ENCODE peak calls at places on chromosomes 5 and 9, in seven cellular contexts. One of them, this sample, is unnamed.

GRCh38 chr5:59709833-59710232 is 183.7 kb downstream of the PDE4D start:
- DNase-seq in fibroblast of lung: peak
- DNase-seq in CD4-positive, alpha-beta T cell: no peak
- DNase-seq in heart right ventricle: peak
- DNase-seq in small intestine: peak
- DNase-seq in CD8-positive, alpha-beta T cell: no peak
- DNase-seq in right cardiac atrium: no peak
- DNase-seq in this sample: no peak

GRCh38 chr9:116288658-116289057 is 135.1 kb downstream of the PAPPA start:
- DNase-seq in fibroblast of lung: peak
- DNase-seq in CD4-positive, alpha-beta T cell: no peak
- DNase-seq in heart right ventricle: no peak
- DNase-seq in small intestine: no peak
- DNase-seq in CD8-positive, alpha-beta T cell: no peak
- DNase-seq in right cardiac atrium: no peak
- DNase-seq in this sample: no peak

GRCh38 chr9:974993-975739 is 1.3 kb upstream of the DMRT3 start:
- DNase-seq in fibroblast of lung: no peak
- DNase-seq in CD4-positive, alpha-beta T cell: no peak
- DNase-seq in heart right ventricle: no peak
- DNase-seq in small intestine: no peak
- DNase-seq in CD8-positive, alpha-beta T cell: no peak
- DNase-seq in right cardiac atrium: no peak
- DNase-seq in this sample: no peak

GRCh38 chr9:135376511-135377173 is 102.9 kb upstream of the PPP1R26 start:
- DNase-seq in fibroblast of lung: no peak
- DNase-seq in CD4-positive, alpha-beta T cell: no peak
- DNase-seq in heart right ventricle: no peak
- DNase-seq in small intestine: no peak
- DNase-seq in CD8-positive, alpha-beta T cell: no peak
- DNase-seq in right cardiac atrium: peak
- DNase-seq in this sample: no peak

GRCh38 chr9:3732077-3733038 is 206.6 kb upstream of the RFX3 start:
- DNase-seq in fibroblast of lung: peak
- DNase-seq in CD4-positive, alpha-beta T cell: no peak
- DNase-seq in heart right ventricle: peak
- DNase-seq in small intestine: peak
- DNase-seq in CD8-positive, alpha-beta T cell: peak
- DNase-seq in right cardiac atrium: no peak
- DNase-seq in this sample: peak

GRCh38 chr5:102498271-102499034 is at the start of gene SLCO6A1:
- DNase-seq in fibroblast of lung: no peak
- DNase-seq in CD4-positive, alpha-beta T cell: no peak
- DNase-seq in heart right ventricle: no peak
- DNase-seq in small intestine: no peak
- DNase-seq in CD8-positive, alpha-beta T cell: no peak
- DNase-seq in right cardiac atrium: peak
- DNase-seq in this sample: no peak

GRCh38 chr5:43785198-43785597 is 182.2 kb downstream of the NNT start:
- DNase-seq in fibroblast of lung: no peak
- DNase-seq in CD4-positive, alpha-beta T cell: no peak
- DNase-seq in heart right ventricle: no peak
- DNase-seq in small intestine: no peak
- DNase-seq in CD8-positive, alpha-beta T cell: no peak
- DNase-seq in right cardiac atrium: no peak
- DNase-seq in this sample: no peak

GRCh38 chr5:157721159-157721558 is 10.1 kb upstream of the THG1L start:
- DNase-seq in fibroblast of lung: no peak
- DNase-seq in CD4-positive, alpha-beta T cell: no peak
- DNase-seq in heart right ventricle: no peak
- DNase-seq in small intestine: no peak
- DNase-seq in CD8-positive, alpha-beta T cell: no peak
- DNase-seq in right cardiac atrium: no peak
- DNase-seq in this sample: no peak

GRCh38 chr5:133480366-133480765 is 132.0 kb downstream of the FSTL4 start:
- DNase-seq in fibroblast of lung: no peak
- DNase-seq in CD4-positive, alpha-beta T cell: no peak
- DNase-seq in heart right ventricle: no peak
- DNase-seq in small intestine: no peak
- DNase-seq in CD8-positive, alpha-beta T cell: no peak
- DNase-seq in right cardiac atrium: no peak
- DNase-seq in this sample: no peak

GRCh38 chr9:124695280-124695890 is 75.7 kb downstream of the NR6A1 start:
- DNase-seq in fibroblast of lung: no peak
- DNase-seq in CD4-positive, alpha-beta T cell: no peak
- DNase-seq in heart right ventricle: no peak
- DNase-seq in small intestine: no peak
- DNase-seq in CD8-positive, alpha-beta T cell: no peak
- DNase-seq in right cardiac atrium: no peak
- DNase-seq in this sample: no peak

GRCh38 chr5:59756373-59757035 is 137.0 kb downstream of the PDE4D start:
- DNase-seq in fibroblast of lung: no peak
- DNase-seq in CD4-positive, alpha-beta T cell: no peak
- DNase-seq in heart right ventricle: no peak
- DNase-seq in small intestine: peak
- DNase-seq in CD8-positive, alpha-beta T cell: no peak
- DNase-seq in right cardiac atrium: no peak
- DNase-seq in this sample: no peak

GRCh38 chr5:154947778-154948177 is 6.9 kb downstream of the MRPL22 start:
- DNase-seq in fibroblast of lung: no peak
- DNase-seq in CD4-positive, alpha-beta T cell: no peak
- DNase-seq in heart right ventricle: no peak
- DNase-seq in small intestine: no peak
- DNase-seq in CD8-positive, alpha-beta T cell: no peak
- DNase-seq in right cardiac atrium: no peak
- DNase-seq in this sample: no peak

GRCh38 chr5:154943527-154943926 is 2.7 kb downstream of the MRPL22 start:
- DNase-seq in fibroblast of lung: no peak
- DNase-seq in CD4-positive, alpha-beta T cell: no peak
- DNase-seq in heart right ventricle: no peak
- DNase-seq in small intestine: no peak
- DNase-seq in CD8-positive, alpha-beta T cell: no peak
- DNase-seq in right cardiac atrium: no peak
- DNase-seq in this sample: no peak

GRCh38 chr5:154944716-154945115 is 3.8 kb downstream of the MRPL22 start:
- DNase-seq in fibroblast of lung: no peak
- DNase-seq in CD4-positive, alpha-beta T cell: no peak
- DNase-seq in heart right ventricle: no peak
- DNase-seq in small intestine: no peak
- DNase-seq in CD8-positive, alpha-beta T cell: no peak
- DNase-seq in right cardiac atrium: no peak
- DNase-seq in this sample: no peak

GRCh38 chr5:154948313-154948712 is 7.4 kb downstream of the MRPL22 start:
- DNase-seq in fibroblast of lung: no peak
- DNase-seq in CD4-positive, alpha-beta T cell: no peak
- DNase-seq in heart right ventricle: no peak
- DNase-seq in small intestine: no peak
- DNase-seq in CD8-positive, alpha-beta T cell: no peak
- DNase-seq in right cardiac atrium: no peak
- DNase-seq in this sample: no peak

DNA sequence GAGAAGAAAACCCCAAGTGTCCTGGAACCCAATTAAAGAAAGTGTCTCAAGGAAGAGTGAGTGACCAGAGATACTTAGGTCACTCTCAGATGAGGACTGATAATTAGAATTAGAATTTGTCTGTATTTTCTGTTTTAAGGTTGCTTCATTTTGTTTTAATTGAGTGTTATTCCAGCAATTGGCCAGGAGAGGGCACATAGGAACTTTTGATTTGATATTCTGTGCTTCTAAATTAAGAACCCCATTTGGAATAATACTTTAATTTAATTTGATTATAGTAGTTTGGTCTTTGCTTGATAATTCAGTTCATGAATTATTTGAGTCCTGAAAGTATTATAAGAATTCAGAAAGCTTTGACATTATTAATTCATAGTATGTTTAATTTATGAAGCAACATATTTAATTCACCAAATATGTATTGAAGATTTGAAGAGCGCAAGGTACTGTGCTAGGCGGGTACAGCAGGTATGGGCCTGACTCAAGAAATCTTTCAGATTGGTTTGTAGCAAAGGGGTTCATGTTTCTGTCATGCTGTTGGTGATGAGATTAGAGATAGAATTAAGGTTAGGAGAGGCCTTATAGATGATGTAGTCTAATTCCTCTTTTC is 4.9 kb downstream of the MRPL22 start:
- DNase-seq in fibroblast of lung: peak
- DNase-seq in CD4-positive, alpha-beta T cell: no peak
- DNase-seq in heart right ventricle: no peak
- DNase-seq in small intestine: peak
- DNase-seq in CD8-positive, alpha-beta T cell: no peak
- DNase-seq in right cardiac atrium: no peak
- DNase-seq in this sample: no peak
- H3K27ac ChIP-seq in fibroblast of lung: no peak
- H3K27ac ChIP-seq in CD4-positive, alpha-beta T cell: no peak
- H3K27ac ChIP-seq in heart right ventricle: no peak
- H3K27ac ChIP-seq in small intestine: no peak
- H3K27ac ChIP-seq in CD8-positive, alpha-beta T cell: no peak
- H3K27ac ChIP-seq in right cardiac atrium: no peak
- H3K27ac ChIP-seq in this sample: peak

DNA sequence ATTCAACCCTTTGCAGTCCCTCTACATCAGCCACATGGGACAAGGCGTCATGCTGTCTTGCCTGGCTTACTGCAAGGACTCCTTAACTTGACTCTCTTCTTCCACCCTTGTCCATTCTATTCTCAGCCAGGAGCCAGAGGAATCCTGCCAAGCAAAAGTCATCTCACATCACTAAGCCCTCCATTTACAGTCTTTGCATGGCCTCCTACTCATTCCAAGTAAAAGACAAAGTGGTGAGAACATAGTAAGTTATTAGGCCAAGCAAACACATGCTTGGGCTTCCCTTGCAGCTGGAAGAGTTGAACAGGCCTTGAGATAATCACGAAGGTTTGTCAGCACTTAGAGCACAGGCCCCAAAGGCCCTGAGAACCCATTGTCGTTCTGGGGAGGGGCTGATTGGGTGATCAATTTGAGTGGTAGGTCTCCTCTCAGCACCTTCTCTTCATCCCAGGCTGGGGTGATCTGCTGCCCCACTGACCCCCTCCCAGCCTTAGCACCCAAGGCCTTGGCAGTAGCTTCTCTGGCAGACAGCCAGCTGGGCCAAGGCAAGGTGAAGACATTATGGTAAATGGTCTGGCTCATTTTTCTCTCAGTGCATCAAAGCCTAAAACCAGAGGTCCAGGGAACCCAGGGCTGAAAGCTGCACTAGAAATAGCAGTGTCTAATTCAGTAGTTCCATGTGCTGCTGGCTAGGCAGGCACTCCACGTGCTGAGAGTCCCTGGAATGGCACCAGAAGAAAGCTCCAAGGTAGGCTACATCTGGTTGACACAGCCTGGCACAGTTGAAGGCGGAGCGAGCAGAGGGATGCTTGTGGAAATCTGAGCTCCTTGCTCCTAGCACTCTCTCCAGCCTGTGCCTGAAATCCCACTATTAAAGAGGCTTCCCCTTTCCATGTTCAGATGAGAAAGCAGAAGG is 121.4 kb downstream of the ASTN2 start:
- DNase-seq in fibroblast of lung: no peak
- DNase-seq in CD4-positive, alpha-beta T cell: no peak
- DNase-seq in heart right ventricle: no peak
- DNase-seq in small intestine: no peak
- DNase-seq in CD8-positive, alpha-beta T cell: no peak
- DNase-seq in right cardiac atrium: peak
- DNase-seq in this sample: no peak
- H3K27ac ChIP-seq in fibroblast of lung: no peak
- H3K27ac ChIP-seq in CD4-positive, alpha-beta T cell: no peak
- H3K27ac ChIP-seq in heart right ventricle: no peak
- H3K27ac ChIP-seq in small intestine: no peak
- H3K27ac ChIP-seq in CD8-positive, alpha-beta T cell: no peak
- H3K27ac ChIP-seq in right cardiac atrium: no peak
- H3K27ac ChIP-seq in this sample: no peak

GRCh38 chr5:151496041-151496484 is 48.7 kb downstream of the SLC36A1 start:
- DNase-seq in fibroblast of lung: peak
- DNase-seq in CD4-positive, alpha-beta T cell: no peak
- DNase-seq in heart right ventricle: no peak
- DNase-seq in small intestine: no peak
- DNase-seq in CD8-positive, alpha-beta T cell: no peak
- DNase-seq in right cardiac atrium: no peak
- DNase-seq in this sample: no peak

GRCh38 chr5:151492729-151493128 is 45.3 kb downstream of the SLC36A1 start:
- DNase-seq in fibroblast of lung: peak
- DNase-seq in CD4-positive, alpha-beta T cell: no peak
- DNase-seq in heart right ventricle: no peak
- DNase-seq in small intestine: no peak
- DNase-seq in CD8-positive, alpha-beta T cell: no peak
- DNase-seq in right cardiac atrium: no peak
- DNase-seq in this sample: no peak

GRCh38 chr5:151491059-151491458 is 43.7 kb downstream of the SLC36A1 start:
- DNase-seq in fibroblast of lung: no peak
- DNase-seq in CD4-positive, alpha-beta T cell: no peak
- DNase-seq in heart right ventricle: no peak
- DNase-seq in small intestine: no peak
- DNase-seq in CD8-positive, alpha-beta T cell: no peak
- DNase-seq in right cardiac atrium: no peak
- DNase-seq in this sample: no peak

GRCh38 chr5:151495330-151495729 is 47.9 kb downstream of the SLC36A1 start:
- DNase-seq in fibroblast of lung: no peak
- DNase-seq in CD4-positive, alpha-beta T cell: no peak
- DNase-seq in heart right ventricle: no peak
- DNase-seq in small intestine: no peak
- DNase-seq in CD8-positive, alpha-beta T cell: no peak
- DNase-seq in right cardiac atrium: no peak
- DNase-seq in this sample: no peak

GRCh38 chr5:151493599-151494136 is 46.3 kb downstream of the SLC36A1 start:
- DNase-seq in fibroblast of lung: no peak
- DNase-seq in CD4-positive, alpha-beta T cell: no peak
- DNase-seq in heart right ventricle: no peak
- DNase-seq in small intestine: no peak
- DNase-seq in CD8-positive, alpha-beta T cell: no peak
- DNase-seq in right cardiac atrium: no peak
- DNase-seq in this sample: no peak
- H3K27ac ChIP-seq in fibroblast of lung: no peak
- H3K27ac ChIP-seq in CD4-positive, alpha-beta T cell: no peak
- H3K27ac ChIP-seq in heart right ventricle: no peak
- H3K27ac ChIP-seq in small intestine: no peak
- H3K27ac ChIP-seq in CD8-positive, alpha-beta T cell: no peak
- H3K27ac ChIP-seq in right cardiac atrium: peak
- H3K27ac ChIP-seq in this sample: no peak

DNA sequence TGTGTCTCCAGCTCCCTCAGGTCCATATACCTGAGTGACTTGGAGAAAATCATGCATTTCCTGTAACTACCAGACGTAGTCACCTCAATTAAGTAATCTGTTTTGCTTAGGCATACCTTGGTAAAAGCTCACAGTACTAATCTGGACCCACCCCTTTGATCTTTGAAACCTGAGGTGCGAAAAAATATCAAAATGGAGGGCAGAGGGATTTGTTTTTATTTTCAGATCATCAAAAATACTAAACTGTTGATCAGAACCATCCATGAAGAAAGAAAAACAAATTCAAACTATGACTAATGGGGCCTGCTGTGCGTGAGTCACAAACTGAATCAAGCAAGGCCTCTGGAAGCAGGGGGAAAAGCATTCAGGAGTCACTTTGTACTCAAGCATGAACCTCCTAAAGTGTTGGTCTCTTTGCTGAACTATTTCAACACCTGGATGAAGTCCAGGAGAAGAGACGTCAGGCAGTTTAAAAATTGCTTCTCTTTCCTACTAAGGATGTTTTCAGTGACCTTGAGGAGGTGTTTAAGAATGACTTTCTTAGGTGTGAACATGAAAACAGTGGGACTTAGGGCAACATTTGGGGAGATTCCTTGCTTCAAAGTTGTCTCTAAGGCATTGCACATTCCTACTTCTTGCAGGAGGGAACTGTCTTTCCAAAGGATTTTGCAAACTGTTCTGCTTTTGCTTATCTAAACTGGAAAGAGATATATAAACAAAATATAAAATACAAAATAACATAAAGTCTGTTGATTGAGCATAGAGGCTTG is 76.3 kb downstream of the MUSK start:
- DNase-seq in fibroblast of lung: peak
- DNase-seq in CD4-positive, alpha-beta T cell: no peak
- DNase-seq in heart right ventricle: peak
- DNase-seq in small intestine: no peak
- DNase-seq in CD8-positive, alpha-beta T cell: no peak
- DNase-seq in right cardiac atrium: no peak
- DNase-seq in this sample: no peak
- H3K27ac ChIP-seq in fibroblast of lung: peak
- H3K27ac ChIP-seq in CD4-positive, alpha-beta T cell: no peak
- H3K27ac ChIP-seq in heart right ventricle: no peak
- H3K27ac ChIP-seq in small intestine: no peak
- H3K27ac ChIP-seq in CD8-positive, alpha-beta T cell: no peak
- H3K27ac ChIP-seq in right cardiac atrium: no peak
- H3K27ac ChIP-seq in this sample: no peak

This sample was measured in substantia nigra.